ENCODE peak calls at places on chromosomes 16 and 17, in four cellular contexts. O, N, D and L are unnamed samples.
A peak's percentile ranks its signal among the peaks of the same experiment; 100 is the strongest.

GRCh38 chr16:81673432-81673831 is 105.7 kb upstream of the PLCG2 start:
- DNase-seq in N (no peak), O (no peak), D (no peak), L (no peak)

GRCh38 chr17:39118674-39119419 is 32.6 kb downstream of the PLXDC1 start:
- DNase-seq in D (no peak), O (no peak), N (no peak), L (no peak)

GRCh38 chr17:39792523-39793221 is 54.9 kb downstream of the GRB7 start:
- DNase-seq in O (no peak), D (no peak), N (no peak), L (no peak)

GRCh38 chr16:35431829-35432663 is 1972.6 kb downstream of the TP53TG3F start:
- DNase-seq in O (no peak), D (no peak), N (no peak), L (peak; percentile 55)

GRCh38 chr17:35786941-35787432 is 8.5 kb downstream of the MMP28 start:
- DNase-seq in O (no peak), D (no peak), N (no peak), L (no peak)

GRCh38 chr17:32870027-32870670 is 6.8 kb downstream of the MYO1D start:
- DNase-seq in N (no peak), O (peak; percentile 31), D (no peak), L (no peak)

GRCh38 chr17:7835818-7836595 is 2.0 kb downstream of the KDM6B start:
- DNase-seq in D (peak; percentile 89), N (peak; percentile 74), O (peak; percentile 76), L (peak; percentile 73)

GRCh38 chr16:9102379-9102778 is 10.9 kb downstream of the HAPSTR1 start:
- DNase-seq in O (peak; percentile 84), N (no peak), D (no peak), L (no peak)

GRCh38 chr16:58814348-58814801 is 80.3 kb upstream of the GOT2 start:
- DNase-seq in O (peak; percentile 54), D (peak; percentile 31), N (peak; percentile 53), L (no peak)

GRCh38 chr16:51133130-51133529 is 17.9 kb downstream of the SALL1 start:
- DNase-seq in N (no peak), D (no peak), O (no peak), L (no peak)

GRCh38 chr16:51163366-51163765 is 12.3 kb upstream of the SALL1 start:
- DNase-seq in O (no peak), D (no peak), N (no peak), L (no peak)

GRCh38 chr16:69566437-69567030 is 768 bp downstream of the NFAT5 start:
- DNase-seq in O (peak; percentile 67), N (peak; percentile 45), D (peak; percentile 61), L (peak; percentile 67)

GRCh38 chr16:84207266-84207665 is 16.3 kb downstream of the ADAD2 start:
- DNase-seq in N (no peak), D (no peak), O (no peak), L (no peak)

GRCh38 chr16:66832661-66833305 is 2.0 kb upstream of the NAE1 start:
- DNase-seq in D (no peak), N (no peak), O (peak; percentile 21), L (no peak)

GRCh38 chr17:64216030-64216384 is 47.1 kb downstream of the TEX2 start:
- DNase-seq in D (no peak), O (peak; percentile 93), N (no peak), L (no peak)

GRCh38 chr17:56593073-56593740 is at the start of gene NOG:
- DNase-seq in D (peak; percentile 39), O (peak; percentile 4), N (no peak), L (peak; percentile 82)

GRCh38 chr16:62540496-62540895 is 504.3 kb upstream of the CDH8 start:
- DNase-seq in D (no peak), O (no peak), N (no peak), L (no peak)

GRCh38 chr17:2235792-2236365 is 67.7 kb downstream of the SMG6 start:
- DNase-seq in O (peak; percentile 97), D (no peak), N (no peak), L (no peak)

GRCh38 chr17:79084291-79085153 is 9.9 kb downstream of the ENGASE start:
- DNase-seq in D (peak; percentile 13), N (no peak), O (no peak), L (no peak)

GRCh38 chr16:87584271-87584670 is 18.0 kb upstream of the JPH3 start:
- DNase-seq in N (no peak), O (peak; percentile 38), D (no peak), L (peak; percentile 18)

GRCh38 chr17:15398291-15398690 is 56.9 kb upstream of the TEKT3 start:
- DNase-seq in N (no peak), D (no peak), O (peak; percentile 42), L (no peak)

GRCh38 chr17:36721560-36722120 is 120.3 kb downstream of the MRM1 start:
- DNase-seq in N (no peak), D (no peak), O (peak; percentile 4), L (no peak)

GRCh38 chr17:9205520-9206159 is 184.3 kb downstream of the NTN1 start:
- DNase-seq in N (no peak), O (no peak), D (no peak), L (peak; percentile 23)

GRCh38 chr16:70687172-70687531 is 1.3 kb upstream of the MTSS2 start:
- DNase-seq in O (no peak), N (no peak), D (no peak), L (no peak)

GRCh38 chr17:41593306-41594095 is 6.8 kb upstream of the KRT14 start:
- DNase-seq in N (no peak), O (no peak), D (no peak), L (no peak)

GRCh38 chr16:81367821-81368220 is 53.1 kb downstream of the GAN start:
- DNase-seq in O (peak; percentile 9), D (no peak), N (no peak), L (no peak)

DNA sequence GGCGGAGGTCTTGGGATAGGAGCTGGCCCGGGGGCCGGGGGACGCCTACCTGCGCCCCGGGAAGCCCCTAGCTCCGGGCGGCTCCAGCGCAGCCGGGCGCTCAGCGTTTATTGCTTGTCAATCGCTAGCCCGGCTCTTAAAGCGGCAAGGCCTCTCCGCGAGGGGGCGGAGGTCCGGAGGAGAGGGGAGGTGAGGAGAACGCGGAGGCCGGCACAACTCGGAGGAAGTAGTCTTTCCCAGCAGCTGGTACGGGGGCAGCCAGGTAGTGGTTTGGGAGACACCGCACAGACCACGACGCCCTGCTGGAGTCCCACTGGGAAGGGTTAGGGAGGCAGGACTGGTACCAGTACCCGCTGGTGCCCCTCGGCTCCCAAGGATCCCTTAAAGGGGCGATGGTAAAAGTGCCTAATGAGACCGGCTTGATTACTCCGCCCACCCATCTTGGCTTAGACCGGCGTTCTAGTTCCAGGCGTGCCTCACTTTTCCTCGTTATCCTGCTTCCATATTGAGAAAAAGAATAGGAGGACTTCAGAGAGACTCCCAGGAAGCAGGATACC is at the start of gene MPP2:
- DNase-seq in D (peak; percentile 75), N (peak; percentile 73), O (peak; percentile 72), L (peak; percentile 67)
- TF ChIP-seq CTCF in D (no peak), N (peak; percentile 13), O (peak; percentile 38), L (no peak)

GRCh38 chr16:10501016-10501607 is 79.3 kb downstream of the EMP2 start:
- DNase-seq in N (no peak), O (no peak), D (no peak), L (no peak)

GRCh38 chr16:10500582-10500981 is 79.8 kb downstream of the EMP2 start:
- DNase-seq in O (no peak), N (no peak), D (no peak), L (no peak)

GRCh38 chr16:10495031-10495345 is 85.4 kb downstream of the EMP2 start:
- DNase-seq in N (no peak), O (no peak), D (no peak), L (no peak)

GRCh38 chr16:10494343-10495030 is 85.9 kb downstream of the EMP2 start:
- DNase-seq in O (no peak), N (no peak), D (no peak), L (no peak)

DNA sequence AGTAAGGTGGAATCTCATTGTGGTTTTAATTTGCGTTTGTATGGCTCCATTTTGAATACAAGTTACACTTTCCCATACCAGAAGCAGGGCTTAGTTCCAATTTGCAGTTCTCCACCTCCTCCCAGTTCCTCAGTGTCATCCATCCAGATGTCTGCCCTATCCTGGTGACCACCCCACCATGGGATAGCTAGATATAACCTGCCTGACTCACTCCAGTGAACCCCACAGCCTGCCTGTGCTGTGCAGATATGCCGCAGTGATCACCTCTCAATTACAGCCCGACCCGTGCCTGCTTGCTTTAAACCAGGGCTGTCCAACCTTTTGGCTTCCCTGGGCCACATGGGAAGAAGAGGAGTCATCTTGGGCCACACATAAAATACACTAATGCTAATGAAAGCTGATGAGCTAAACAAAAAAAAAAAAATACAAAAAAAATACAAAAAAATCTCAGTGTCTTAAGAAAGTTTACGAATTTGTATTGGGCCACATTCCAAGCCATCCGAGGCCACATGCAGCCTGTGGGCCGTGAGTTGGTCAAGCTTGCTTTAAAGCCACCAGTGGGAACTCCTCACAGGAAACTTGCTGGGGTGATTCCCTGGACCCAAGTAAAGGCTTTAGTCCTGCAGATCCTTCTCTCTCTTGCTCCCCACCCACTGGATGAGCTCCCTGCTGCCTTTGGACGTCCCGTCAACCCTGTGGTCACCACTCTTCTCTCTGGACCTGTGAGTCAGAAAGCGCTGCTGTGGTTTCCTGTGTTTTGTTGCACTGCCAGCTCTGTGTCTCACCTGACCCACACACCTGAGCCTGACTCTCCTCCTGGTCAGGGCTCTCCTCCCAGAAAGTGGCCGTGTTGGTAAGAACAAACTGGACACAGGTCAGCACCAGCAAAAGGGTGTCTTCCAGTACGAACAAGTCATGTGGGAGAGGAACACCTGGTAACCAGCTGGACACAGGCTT is 83.0 kb downstream of the EMP2 start:
- DNase-seq in N (no peak), D (peak; percentile 31), O (no peak), L (no peak)
- H3K4me3 ChIP-seq in N (no peak overlapping the region), D (no peak overlapping the region), O (no peak overlapping the region), L (no peak overlapping the region)

GRCh38 chr17:58370716-58371115 is 18.7 kb upstream of the SUPT4H1 start:
- DNase-seq in O (no peak), N (no peak), D (no peak), L (no peak)

GRCh38 chr17:58371300-58371950 is 19.4 kb upstream of the SUPT4H1 start:
- DNase-seq in O (no peak), N (no peak), D (no peak), L (no peak)

GRCh38 chr17:58368860-58369213 is 16.8 kb upstream of the SUPT4H1 start:
- DNase-seq in O (no peak), D (no peak), N (no peak), L (no peak)

GRCh38 chr17:58369214-58370031 is 17.4 kb upstream of the SUPT4H1 start:
- DNase-seq in N (no peak), D (no peak), O (no peak), L (no peak)

DNA sequence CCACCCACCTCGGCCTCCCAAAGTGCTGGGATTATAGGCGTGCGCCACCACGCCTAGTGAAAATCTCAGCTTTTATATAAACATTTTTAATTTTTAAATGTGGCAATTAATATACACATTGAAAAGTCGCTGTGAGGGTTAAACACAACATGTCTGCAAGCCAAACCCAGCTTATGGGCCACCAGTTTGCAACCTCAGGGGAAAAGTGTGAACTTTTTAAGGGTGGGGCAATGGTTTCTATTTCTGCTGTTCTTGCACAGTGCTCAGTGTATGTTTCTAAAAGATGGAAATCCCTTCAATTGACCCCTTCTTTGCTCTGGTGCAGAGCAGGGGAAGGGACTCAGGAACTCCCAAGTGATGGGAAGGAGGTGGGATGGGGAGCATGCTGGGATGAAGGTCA is 18.3 kb upstream of the SUPT4H1 start:
- DNase-seq in O (no peak), D (no peak), N (no peak), L (no peak)
- TF ChIP-seq CTCF in O (no peak), D (no peak), N (no peak), L (no peak)

GRCh38 chr17:75265614-75266314 is 4.1 kb downstream of the MRPS7 start:
- DNase-seq in D (no peak), O (no peak), N (no peak), L (no peak)
- H3K4me3 ChIP-seq in D (no peak overlapping the region), O (no peak overlapping the region), N (no peak overlapping the region), L (no peak overlapping the region)

GRCh38 chr17:73420897-73421296 is 109.1 kb upstream of the CDC42EP4 start:
- DNase-seq in D (no peak), N (no peak), O (no peak), L (no peak)
- TF ChIP-seq CTCF in D (no peak), N (no peak), O (peak; percentile 19), L (no peak)